ENCODE peak calls at places on chromosome 17, in four cellular contexts. One of them, this sample, is unnamed.

GRCh38 chr17:72846399-72846798 is 246.1 kb downstream of the SLC39A11 start:
- DNase-seq in CD8-positive, alpha-beta T cell: no peak
- DNase-seq in heart right ventricle: no peak
- DNase-seq in epithelial cell of proximal tubule: no peak
- DNase-seq in this sample: no peak

GRCh38 chr17:72474740-72475477 is 354.1 kb downstream of the SOX9 start:
- DNase-seq in CD8-positive, alpha-beta T cell: no peak
- DNase-seq in heart right ventricle: no peak
- DNase-seq in epithelial cell of proximal tubule: no peak
- DNase-seq in this sample: no peak

GRCh38 chr17:78020717-78021108 is 62.2 kb downstream of the TNRC6C start:
- DNase-seq in CD8-positive, alpha-beta T cell: no peak
- DNase-seq in heart right ventricle: no peak
- DNase-seq in epithelial cell of proximal tubule: no peak
- DNase-seq in this sample: no peak

GRCh38 chr17:40884708-40885512 is at the start of gene KRT20:
- DNase-seq in CD8-positive, alpha-beta T cell: no peak
- DNase-seq in heart right ventricle: no peak
- DNase-seq in epithelial cell of proximal tubule: no peak
- DNase-seq in this sample: no peak

GRCh38 chr17:42683407-42684031 is 1.2 kb downstream of the CNTNAP1 start:
- DNase-seq in CD8-positive, alpha-beta T cell: no peak
- DNase-seq in heart right ventricle: peak
- DNase-seq in epithelial cell of proximal tubule: no peak
- DNase-seq in this sample: no peak

GRCh38 chr17:14919049-14919545 is 346.0 kb downstream of the PMP22 start:
- DNase-seq in CD8-positive, alpha-beta T cell: no peak
- DNase-seq in heart right ventricle: no peak
- DNase-seq in epithelial cell of proximal tubule: no peak
- DNase-seq in this sample: no peak

GRCh38 chr17:74211929-74212261 is 1.5 kb upstream of the TTYH2 start:
- DNase-seq in CD8-positive, alpha-beta T cell: no peak
- DNase-seq in heart right ventricle: no peak
- DNase-seq in epithelial cell of proximal tubule: no peak
- DNase-seq in this sample: no peak

GRCh38 chr17:79188048-79188447 is 113.4 kb downstream of the ENGASE start:
- DNase-seq in CD8-positive, alpha-beta T cell: no peak
- DNase-seq in heart right ventricle: no peak
- DNase-seq in epithelial cell of proximal tubule: no peak
- DNase-seq in this sample: no peak

GRCh38 chr17:21282231-21282630 is 2.3 kb upstream of the MAP2K3 start:
- DNase-seq in CD8-positive, alpha-beta T cell: no peak
- DNase-seq in heart right ventricle: no peak
- DNase-seq in epithelial cell of proximal tubule: peak
- DNase-seq in this sample: no peak

GRCh38 chr17:67837965-67838364 is 12.7 kb downstream of the BPTF start:
- DNase-seq in CD8-positive, alpha-beta T cell: no peak
- DNase-seq in heart right ventricle: no peak
- DNase-seq in epithelial cell of proximal tubule: no peak
- DNase-seq in this sample: no peak

GRCh38 chr17:5526821-5527598 is 40.6 kb downstream of the MIS12 start:
- DNase-seq in CD8-positive, alpha-beta T cell: no peak
- DNase-seq in heart right ventricle: peak
- DNase-seq in epithelial cell of proximal tubule: peak
- DNase-seq in this sample: no peak

GRCh38 chr17:21512307-21513011 is 136.3 kb downstream of the KCNJ12 start:
- DNase-seq in CD8-positive, alpha-beta T cell: no peak
- DNase-seq in heart right ventricle: no peak
- DNase-seq in epithelial cell of proximal tubule: no peak
- DNase-seq in this sample: no peak

GRCh38 chr17:40520991-40521453 is 19.6 kb upstream of the TNS4 start:
- DNase-seq in CD8-positive, alpha-beta T cell: no peak
- DNase-seq in heart right ventricle: no peak
- DNase-seq in epithelial cell of proximal tubule: no peak
- DNase-seq in this sample: no peak

GRCh38 chr17:13557077-13557476 is 44.7 kb downstream of the HS3ST3A1 start:
- DNase-seq in CD8-positive, alpha-beta T cell: no peak
- DNase-seq in heart right ventricle: no peak
- DNase-seq in epithelial cell of proximal tubule: no peak
- DNase-seq in this sample: no peak

GRCh38 chr17:45784583-45785372 is 658 bp downstream of the CRHR1 start:
- DNase-seq in CD8-positive, alpha-beta T cell: peak
- DNase-seq in heart right ventricle: peak
- DNase-seq in epithelial cell of proximal tubule: no peak
- DNase-seq in this sample: no peak

GRCh38 chr17:11251561-11252107 is 10.6 kb downstream of the SHISA6 start:
- DNase-seq in CD8-positive, alpha-beta T cell: no peak
- DNase-seq in heart right ventricle: no peak
- DNase-seq in epithelial cell of proximal tubule: no peak
- DNase-seq in this sample: no peak

GRCh38 chr17:31400481-31400950 is 9.0 kb downstream of the RAB11FIP4 start:
- DNase-seq in CD8-positive, alpha-beta T cell: no peak
- DNase-seq in heart right ventricle: no peak
- DNase-seq in epithelial cell of proximal tubule: no peak
- DNase-seq in this sample: no peak

GRCh38 chr17:46962374-46962790 is 16.7 kb downstream of the RPRML start:
- DNase-seq in CD8-positive, alpha-beta T cell: no peak
- DNase-seq in heart right ventricle: no peak
- DNase-seq in epithelial cell of proximal tubule: no peak
- DNase-seq in this sample: no peak

GRCh38 chr17:79647456-79647915 is 36.6 kb upstream of the RBFOX3 start:
- DNase-seq in CD8-positive, alpha-beta T cell: no peak
- DNase-seq in heart right ventricle: no peak
- DNase-seq in epithelial cell of proximal tubule: no peak
- DNase-seq in this sample: no peak

GRCh38 chr17:74840989-74841666 is 18.6 kb downstream of the GRIN2C start:
- DNase-seq in CD8-positive, alpha-beta T cell: no peak
- DNase-seq in heart right ventricle: peak
- DNase-seq in epithelial cell of proximal tubule: no peak
- DNase-seq in this sample: no peak

GRCh38 chr17:41500131-41500911 is 5.1 kb downstream of the KRT13 start:
- DNase-seq in CD8-positive, alpha-beta T cell: no peak
- DNase-seq in heart right ventricle: no peak
- DNase-seq in epithelial cell of proximal tubule: no peak
- DNase-seq in this sample: no peak

GRCh38 chr17:41625602-41626001 is 1.2 kb upstream of the KRT17 start:
- DNase-seq in CD8-positive, alpha-beta T cell: no peak
- DNase-seq in heart right ventricle: peak
- DNase-seq in epithelial cell of proximal tubule: no peak
- DNase-seq in this sample: no peak

GRCh38 chr17:44900894-44901293 is 1.6 kb upstream of the EFTUD2 start:
- DNase-seq in CD8-positive, alpha-beta T cell: no peak
- DNase-seq in heart right ventricle: no peak
- DNase-seq in epithelial cell of proximal tubule: peak
- DNase-seq in this sample: no peak

GRCh38 chr17:43945074-43945824 is 3.0 kb upstream of the PPY start:
- DNase-seq in CD8-positive, alpha-beta T cell: no peak
- DNase-seq in heart right ventricle: no peak
- DNase-seq in epithelial cell of proximal tubule: no peak
- DNase-seq in this sample: no peak

GRCh38 chr17:8244768-8245167 is 3.1 kb downstream of the CTC1 start:
- DNase-seq in CD8-positive, alpha-beta T cell: no peak
- DNase-seq in heart right ventricle: no peak
- DNase-seq in epithelial cell of proximal tubule: no peak
- DNase-seq in this sample: no peak

GRCh38 chr17:57182621-57183020 is 73.7 kb upstream of the MSI2 start:
- DNase-seq in CD8-positive, alpha-beta T cell: no peak
- DNase-seq in heart right ventricle: no peak
- DNase-seq in epithelial cell of proximal tubule: no peak
- DNase-seq in this sample: no peak

GRCh38 chr17:5516060-5516792 is 29.9 kb downstream of the MIS12 start:
- DNase-seq in CD8-positive, alpha-beta T cell: no peak
- DNase-seq in heart right ventricle: no peak
- DNase-seq in epithelial cell of proximal tubule: peak
- DNase-seq in this sample: no peak

GRCh38 chr17:54944796-54945195 is 23.7 kb downstream of the COX11 start:
- DNase-seq in CD8-positive, alpha-beta T cell: no peak
- DNase-seq in heart right ventricle: no peak
- DNase-seq in epithelial cell of proximal tubule: no peak
- DNase-seq in this sample: no peak

GRCh38 chr17:73191443-73192218 is 1.2 kb upstream of the COG1 start:
- DNase-seq in CD8-positive, alpha-beta T cell: peak
- DNase-seq in heart right ventricle: peak
- DNase-seq in epithelial cell of proximal tubule: no peak
- DNase-seq in this sample: peak

GRCh38 chr17:75643033-75644017 is 10.1 kb downstream of the SMIM5 start:
- DNase-seq in CD8-positive, alpha-beta T cell: no peak
- DNase-seq in heart right ventricle: no peak
- DNase-seq in epithelial cell of proximal tubule: no peak
- DNase-seq in this sample: no peak

GRCh38 chr17:80956321-80957190 is 35.1 kb upstream of the CHMP6 start:
- DNase-seq in CD8-positive, alpha-beta T cell: no peak
- DNase-seq in heart right ventricle: no peak
- DNase-seq in epithelial cell of proximal tubule: no peak
- DNase-seq in this sample: no peak

GRCh38 chr17:14840616-14841231 is 424.4 kb downstream of the PMP22 start:
- DNase-seq in CD8-positive, alpha-beta T cell: no peak
- DNase-seq in heart right ventricle: no peak
- DNase-seq in epithelial cell of proximal tubule: no peak
- DNase-seq in this sample: no peak

GRCh38 chr17:63838586-63839184 is 3.8 kb downstream of the SMARCD2 start:
- DNase-seq in CD8-positive, alpha-beta T cell: no peak
- DNase-seq in heart right ventricle: peak
- DNase-seq in epithelial cell of proximal tubule: no peak
- DNase-seq in this sample: no peak

GRCh38 chr17:52170963-52171572 is 12.6 kb upstream of the CA10 start:
- DNase-seq in CD8-positive, alpha-beta T cell: no peak
- DNase-seq in heart right ventricle: no peak
- DNase-seq in epithelial cell of proximal tubule: no peak
- DNase-seq in this sample: no peak
- TF ChIP-seq CTCF in CD8-positive, alpha-beta T cell: no peak
- TF ChIP-seq CTCF in heart right ventricle: no peak
- TF ChIP-seq CTCF in epithelial cell of proximal tubule: peak
- TF ChIP-seq CTCF in this sample: no peak

DNA sequence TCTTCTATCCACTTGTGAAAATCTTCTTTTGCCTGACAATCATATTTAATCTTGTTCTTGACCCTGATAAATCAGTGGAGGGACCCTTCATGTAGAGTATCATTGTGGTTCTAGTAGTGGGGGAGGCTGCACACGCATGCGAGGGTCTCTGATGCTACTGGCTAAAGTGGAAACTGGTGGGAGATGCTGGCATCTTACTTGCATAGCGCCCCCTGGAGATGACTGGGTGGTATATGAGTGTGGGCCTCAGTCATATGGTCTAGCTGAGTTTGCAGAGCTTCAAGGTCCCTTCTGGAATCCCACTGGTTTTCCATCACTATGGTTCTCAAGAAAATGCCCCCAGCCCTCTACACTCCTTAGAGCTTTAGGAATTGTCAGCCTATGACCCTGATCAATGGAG is 236.4 kb upstream of the AXIN2 start:
- DNase-seq in CD8-positive, alpha-beta T cell: peak
- DNase-seq in heart right ventricle: no peak
- DNase-seq in epithelial cell of proximal tubule: no peak
- DNase-seq in this sample: no peak
- TF ChIP-seq CTCF in CD8-positive, alpha-beta T cell: peak
- TF ChIP-seq CTCF in heart right ventricle: no peak
- TF ChIP-seq CTCF in epithelial cell of proximal tubule: peak
- TF ChIP-seq CTCF in this sample: no peak

GRCh38 chr17:1716076-1716911 is 6.1 kb upstream of the TLCD2 start:
- DNase-seq in CD8-positive, alpha-beta T cell: peak
- DNase-seq in heart right ventricle: peak
- DNase-seq in epithelial cell of proximal tubule: peak
- DNase-seq in this sample: peak
- TF ChIP-seq CTCF in CD8-positive, alpha-beta T cell: no peak
- TF ChIP-seq CTCF in heart right ventricle: no peak
- TF ChIP-seq CTCF in epithelial cell of proximal tubule: no peak
- TF ChIP-seq CTCF in this sample: no peak

DNA sequence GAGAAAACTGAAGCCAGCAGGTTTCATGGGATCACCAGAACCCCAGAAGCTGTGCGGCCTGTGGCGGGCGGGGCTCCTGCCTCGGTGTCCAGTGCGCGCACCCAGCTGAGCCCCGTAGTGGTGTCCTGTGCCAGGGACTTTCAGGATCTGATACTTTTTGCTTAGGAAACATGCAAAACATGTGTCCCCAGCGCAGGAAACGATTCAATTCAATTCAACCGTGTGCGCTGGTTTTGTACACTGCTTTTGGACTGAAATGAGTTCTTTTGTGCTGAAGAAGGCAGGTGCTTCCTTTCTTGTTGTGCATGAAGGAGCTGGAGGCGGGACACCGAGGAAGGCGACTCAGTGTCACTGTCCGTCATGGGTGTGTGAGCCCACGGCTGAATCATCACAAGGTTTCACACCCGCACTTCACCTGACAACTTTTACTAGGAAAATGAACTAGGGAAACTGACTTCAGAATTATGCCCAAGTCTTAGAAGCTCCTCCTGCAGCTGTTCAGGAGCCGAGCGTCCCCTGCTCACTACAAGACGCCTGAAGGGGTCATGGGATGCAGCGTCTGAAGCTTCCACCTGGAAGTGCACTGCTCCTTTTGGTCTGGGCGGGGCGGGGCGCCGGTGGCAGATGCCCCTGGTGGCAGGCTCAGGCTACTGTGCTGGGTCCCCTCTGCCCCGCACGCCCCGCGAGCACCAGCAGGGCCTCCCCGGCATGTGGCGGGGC is 31.4 kb upstream of the ZNF750 start:
- DNase-seq in CD8-positive, alpha-beta T cell: no peak
- DNase-seq in heart right ventricle: no peak
- DNase-seq in epithelial cell of proximal tubule: no peak
- DNase-seq in this sample: no peak
- TF ChIP-seq CTCF in CD8-positive, alpha-beta T cell: no peak
- TF ChIP-seq CTCF in heart right ventricle: no peak
- TF ChIP-seq CTCF in epithelial cell of proximal tubule: no peak
- TF ChIP-seq CTCF in this sample: no peak

This sample was measured in natural killer cell.